ENCODE peak calls at places on chromosomes 12 and 14, in ten cellular contexts. One of them, this sample, is unnamed. For H3K4me1, the result is how much of the 10 kb centered on the place peaks cover.

GRCh38 chr12:57528176-57528575 is 5.6 kb downstream of the MBD6 start:
- DNase-seq in sigmoid colon: no peak
- DNase-seq in transverse colon: no peak
- DNase-seq in K562: no peak
- DNase-seq in spleen: no peak
- DNase-seq in SK-N-SH: no peak
- DNase-seq in HepG2: no peak
- DNase-seq in HCT116: no peak
- DNase-seq in breast epithelium: no peak
- DNase-seq in upper lobe of left lung: no peak
- DNase-seq in this sample: no peak

GRCh38 chr14:88286309-88286708 is 36.8 kb downstream of the KCNK10 start:
- DNase-seq in sigmoid colon: no peak
- DNase-seq in transverse colon: no peak
- DNase-seq in K562: no peak
- DNase-seq in spleen: no peak
- DNase-seq in SK-N-SH: no peak
- DNase-seq in HepG2: no peak
- DNase-seq in HCT116: no peak
- DNase-seq in breast epithelium: no peak
- DNase-seq in upper lobe of left lung: no peak
- DNase-seq in this sample: no peak

GRCh38 chr12:94609917-94610443 is 40.4 kb downstream of the TMCC3 start:
- DNase-seq in sigmoid colon: no peak
- DNase-seq in transverse colon: no peak
- DNase-seq in K562: no peak
- DNase-seq in spleen: no peak
- DNase-seq in SK-N-SH: no peak
- DNase-seq in HepG2: no peak
- DNase-seq in HCT116: no peak
- DNase-seq in breast epithelium: no peak
- DNase-seq in upper lobe of left lung: peak
- DNase-seq in this sample: no peak

GRCh38 chr14:90698379-90698869 is 117.8 kb downstream of the TTC7B start:
- DNase-seq in sigmoid colon: peak
- DNase-seq in transverse colon: peak
- DNase-seq in K562: no peak
- DNase-seq in spleen: no peak
- DNase-seq in SK-N-SH: peak
- DNase-seq in HepG2: no peak
- DNase-seq in HCT116: no peak
- DNase-seq in breast epithelium: no peak
- DNase-seq in upper lobe of left lung: peak
- DNase-seq in this sample: no peak

GRCh38 chr14:55641290-55641689 is 61.3 kb downstream of the KTN1 start:
- DNase-seq in sigmoid colon: no peak
- DNase-seq in transverse colon: no peak
- DNase-seq in K562: no peak
- DNase-seq in spleen: no peak
- DNase-seq in SK-N-SH: no peak
- DNase-seq in HepG2: no peak
- DNase-seq in HCT116: no peak
- DNase-seq in breast epithelium: no peak
- DNase-seq in upper lobe of left lung: no peak
- DNase-seq in this sample: no peak

GRCh38 chr12:2051700-2052625 is 824 bp upstream of the CACNA1C start:
- DNase-seq in sigmoid colon: no peak
- DNase-seq in transverse colon: no peak
- DNase-seq in K562: no peak
- DNase-seq in spleen: no peak
- DNase-seq in SK-N-SH: peak
- DNase-seq in HepG2: no peak
- DNase-seq in HCT116: no peak
- DNase-seq in breast epithelium: no peak
- DNase-seq in upper lobe of left lung: no peak
- DNase-seq in this sample: no peak

GRCh38 chr12:67667276-67668073 is 18.9 kb downstream of the DYRK2 start:
- DNase-seq in sigmoid colon: peak
- DNase-seq in transverse colon: peak
- DNase-seq in K562: no peak
- DNase-seq in spleen: no peak
- DNase-seq in SK-N-SH: no peak
- DNase-seq in HepG2: no peak
- DNase-seq in HCT116: no peak
- DNase-seq in breast epithelium: no peak
- DNase-seq in upper lobe of left lung: peak
- DNase-seq in this sample: no peak

GRCh38 chr12:67220065-67220464 is 49.1 kb upstream of the CAND1 start:
- DNase-seq in sigmoid colon: no peak
- DNase-seq in transverse colon: peak
- DNase-seq in K562: no peak
- DNase-seq in spleen: no peak
- DNase-seq in SK-N-SH: no peak
- DNase-seq in HepG2: peak
- DNase-seq in HCT116: peak
- DNase-seq in breast epithelium: no peak
- DNase-seq in upper lobe of left lung: no peak
- DNase-seq in this sample: no peak

GRCh38 chr12:401235-402126 is at the start of gene CCDC77:
- DNase-seq in sigmoid colon: peak
- DNase-seq in transverse colon: peak
- DNase-seq in K562: peak
- DNase-seq in spleen: peak
- DNase-seq in SK-N-SH: peak
- DNase-seq in HepG2: peak
- DNase-seq in HCT116: peak
- DNase-seq in breast epithelium: peak
- DNase-seq in upper lobe of left lung: peak
- DNase-seq in this sample: no peak

GRCh38 chr14:34616360-34616759 is 13.6 kb downstream of the SNX6 start:
- DNase-seq in sigmoid colon: no peak
- DNase-seq in transverse colon: no peak
- DNase-seq in K562: no peak
- DNase-seq in spleen: no peak
- DNase-seq in SK-N-SH: no peak
- DNase-seq in HepG2: no peak
- DNase-seq in HCT116: no peak
- DNase-seq in breast epithelium: no peak
- DNase-seq in upper lobe of left lung: no peak
- DNase-seq in this sample: no peak

GRCh38 chr14:36245223-36245622 is 68.7 kb upstream of the PTCSC3 start:
- DNase-seq in sigmoid colon: no peak
- DNase-seq in transverse colon: no peak
- DNase-seq in K562: no peak
- DNase-seq in spleen: no peak
- DNase-seq in SK-N-SH: no peak
- DNase-seq in HepG2: no peak
- DNase-seq in HCT116: no peak
- DNase-seq in breast epithelium: no peak
- DNase-seq in upper lobe of left lung: no peak
- DNase-seq in this sample: no peak

GRCh38 chr14:101979666-101980065 is 15.3 kb downstream of the DYNC1H1 start:
- DNase-seq in sigmoid colon: no peak
- DNase-seq in transverse colon: no peak
- DNase-seq in K562: no peak
- DNase-seq in spleen: no peak
- DNase-seq in SK-N-SH: no peak
- DNase-seq in HepG2: no peak
- DNase-seq in HCT116: no peak
- DNase-seq in breast epithelium: no peak
- DNase-seq in upper lobe of left lung: no peak
- DNase-seq in this sample: no peak

DNA sequence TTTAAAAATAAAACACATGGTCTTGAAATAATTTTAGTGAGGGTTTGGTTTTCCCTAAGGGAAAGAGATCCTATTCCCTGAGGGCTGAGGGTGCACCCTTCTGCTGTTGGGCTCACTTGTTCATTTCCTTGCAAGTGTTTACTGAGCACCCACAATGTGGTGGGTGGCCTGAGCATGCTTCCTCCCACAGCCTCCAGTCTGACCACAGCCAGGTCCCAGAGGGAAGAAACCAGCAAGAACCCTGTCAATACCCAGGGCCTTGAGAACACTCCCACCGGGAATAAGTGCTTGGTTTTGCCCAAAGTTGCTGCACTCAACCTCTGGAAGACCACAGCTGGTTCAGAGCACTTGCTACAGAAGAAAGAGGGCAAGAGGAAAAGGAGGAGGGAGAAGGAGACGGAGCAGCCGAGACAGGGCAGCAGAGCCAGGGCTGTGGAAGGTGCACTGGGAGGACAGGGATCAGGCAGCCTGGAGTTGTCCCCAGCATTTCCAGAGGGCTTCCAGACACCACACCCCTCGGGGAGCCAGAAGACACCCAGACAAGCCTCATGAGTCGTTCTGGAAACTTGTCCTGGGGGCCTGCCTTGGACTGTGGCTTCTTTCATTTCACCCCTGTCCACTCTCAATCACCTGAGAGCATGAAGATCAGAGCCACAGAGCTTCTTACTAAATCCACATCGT is 14.3 kb downstream of the CMKLR1 start:
- DNase-seq in sigmoid colon: no peak
- DNase-seq in transverse colon: no peak
- DNase-seq in K562: no peak
- DNase-seq in spleen: peak
- DNase-seq in SK-N-SH: no peak
- DNase-seq in HepG2: no peak
- DNase-seq in HCT116: no peak
- DNase-seq in breast epithelium: no peak
- DNase-seq in upper lobe of left lung: no peak
- DNase-seq in this sample: no peak
- H3K4me1 ChIP-seq in sigmoid colon: under half
- H3K4me1 ChIP-seq in transverse colon: under half
- H3K4me1 ChIP-seq in K562: under half
- H3K4me1 ChIP-seq in spleen: under half
- H3K4me1 ChIP-seq in SK-N-SH: under half
- H3K4me1 ChIP-seq in HepG2: under half
- H3K4me1 ChIP-seq in HCT116: under half
- H3K4me1 ChIP-seq in breast epithelium: under half
- H3K4me1 ChIP-seq in upper lobe of left lung: under half
- H3K4me1 ChIP-seq in this sample: under half

DNA sequence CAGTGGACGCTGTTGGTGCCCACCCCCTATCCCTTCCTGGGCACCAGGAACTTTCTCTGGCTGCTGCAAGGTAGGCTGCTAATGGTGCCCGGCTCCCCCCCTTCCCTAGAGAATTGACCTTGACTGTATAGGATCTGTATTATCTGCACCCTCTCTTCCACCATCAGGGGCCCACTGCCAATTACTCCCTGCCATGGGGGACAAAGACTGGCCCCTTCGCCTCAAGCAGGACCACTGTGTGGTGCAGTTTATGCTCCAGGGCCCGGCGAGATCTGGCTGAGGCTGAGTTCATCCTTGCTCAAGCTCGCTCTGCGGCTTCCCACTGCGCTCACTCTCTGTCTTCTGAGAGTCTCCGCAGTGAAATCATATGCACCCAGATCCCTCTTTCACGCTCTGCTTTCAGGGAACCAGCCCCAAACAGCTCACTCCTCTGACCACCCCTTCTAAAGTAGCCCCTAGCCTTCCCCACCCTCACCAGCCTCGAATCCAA is 95.2 kb downstream of the LGMN start:
- DNase-seq in sigmoid colon: no peak
- DNase-seq in transverse colon: no peak
- DNase-seq in K562: no peak
- DNase-seq in spleen: no peak
- DNase-seq in SK-N-SH: no peak
- DNase-seq in HepG2: no peak
- DNase-seq in HCT116: no peak
- DNase-seq in breast epithelium: no peak
- DNase-seq in upper lobe of left lung: no peak
- DNase-seq in this sample: no peak
- TF ChIP-seq POLR2AphosphoS5 in sigmoid colon: no peak
- TF ChIP-seq POLR2AphosphoS5 in transverse colon: no peak
- TF ChIP-seq POLR2AphosphoS5 in K562: no peak
- TF ChIP-seq POLR2AphosphoS5 in spleen: no peak
- TF ChIP-seq POLR2AphosphoS5 in SK-N-SH: no peak
- TF ChIP-seq POLR2AphosphoS5 in HepG2: no peak
- TF ChIP-seq POLR2AphosphoS5 in HCT116: no peak
- TF ChIP-seq POLR2AphosphoS5 in breast epithelium: no peak
- TF ChIP-seq POLR2AphosphoS5 in upper lobe of left lung: no peak
- TF ChIP-seq POLR2AphosphoS5 in this sample: no peak

GRCh38 chr14:100060766-100061165 is 4.5 kb upstream of the EVL start:
- DNase-seq in sigmoid colon: no peak
- DNase-seq in transverse colon: no peak
- DNase-seq in K562: no peak
- DNase-seq in spleen: no peak
- DNase-seq in SK-N-SH: no peak
- DNase-seq in HepG2: no peak
- DNase-seq in HCT116: no peak
- DNase-seq in breast epithelium: no peak
- DNase-seq in upper lobe of left lung: no peak
- DNase-seq in this sample: no peak
- H3K4me1 ChIP-seq in sigmoid colon: under half
- H3K4me1 ChIP-seq in transverse colon: under half
- H3K4me1 ChIP-seq in K562: under half
- H3K4me1 ChIP-seq in spleen: under half
- H3K4me1 ChIP-seq in SK-N-SH: under half
- H3K4me1 ChIP-seq in HepG2: under half
- H3K4me1 ChIP-seq in HCT116: under half
- H3K4me1 ChIP-seq in breast epithelium: under half
- H3K4me1 ChIP-seq in upper lobe of left lung: under half
- H3K4me1 ChIP-seq in this sample: under half

GRCh38 chr12:24073170-24073810 is 123.8 kb upstream of the SOX5 start:
- DNase-seq in sigmoid colon: no peak
- DNase-seq in transverse colon: no peak
- DNase-seq in K562: no peak
- DNase-seq in spleen: no peak
- DNase-seq in SK-N-SH: no peak
- DNase-seq in HepG2: no peak
- DNase-seq in HCT116: no peak
- DNase-seq in breast epithelium: no peak
- DNase-seq in upper lobe of left lung: no peak
- DNase-seq in this sample: no peak

GRCh38 chr12:24072302-24072701 is 122.8 kb upstream of the SOX5 start:
- DNase-seq in sigmoid colon: no peak
- DNase-seq in transverse colon: no peak
- DNase-seq in K562: no peak
- DNase-seq in spleen: no peak
- DNase-seq in SK-N-SH: no peak
- DNase-seq in HepG2: no peak
- DNase-seq in HCT116: no peak
- DNase-seq in breast epithelium: no peak
- DNase-seq in upper lobe of left lung: no peak
- DNase-seq in this sample: no peak

GRCh38 chr12:24071842-24072241 is 122.4 kb upstream of the SOX5 start:
- DNase-seq in sigmoid colon: no peak
- DNase-seq in transverse colon: no peak
- DNase-seq in K562: no peak
- DNase-seq in spleen: no peak
- DNase-seq in SK-N-SH: no peak
- DNase-seq in HepG2: no peak
- DNase-seq in HCT116: no peak
- DNase-seq in breast epithelium: no peak
- DNase-seq in upper lobe of left lung: no peak
- DNase-seq in this sample: no peak

GRCh38 chr12:24066865-24067264 is 117.4 kb upstream of the SOX5 start:
- DNase-seq in sigmoid colon: no peak
- DNase-seq in transverse colon: no peak
- DNase-seq in K562: no peak
- DNase-seq in spleen: no peak
- DNase-seq in SK-N-SH: no peak
- DNase-seq in HepG2: no peak
- DNase-seq in HCT116: no peak
- DNase-seq in breast epithelium: no peak
- DNase-seq in upper lobe of left lung: no peak
- DNase-seq in this sample: no peak

GRCh38 chr12:24069532-24070395 is 120.3 kb upstream of the SOX5 start:
- DNase-seq in sigmoid colon: no peak
- DNase-seq in transverse colon: peak
- DNase-seq in K562: peak
- DNase-seq in spleen: no peak
- DNase-seq in SK-N-SH: no peak
- DNase-seq in HepG2: peak
- DNase-seq in HCT116: no peak
- DNase-seq in breast epithelium: no peak
- DNase-seq in upper lobe of left lung: no peak
- DNase-seq in this sample: no peak
- TF ChIP-seq POLR2AphosphoS5 in sigmoid colon: no peak
- TF ChIP-seq POLR2AphosphoS5 in transverse colon: no peak
- TF ChIP-seq POLR2AphosphoS5 in K562: no peak
- TF ChIP-seq POLR2AphosphoS5 in spleen: no peak
- TF ChIP-seq POLR2AphosphoS5 in SK-N-SH: no peak
- TF ChIP-seq POLR2AphosphoS5 in HepG2: peak
- TF ChIP-seq POLR2AphosphoS5 in HCT116: no peak
- TF ChIP-seq POLR2AphosphoS5 in breast epithelium: no peak
- TF ChIP-seq POLR2AphosphoS5 in upper lobe of left lung: no peak
- TF ChIP-seq POLR2AphosphoS5 in this sample: peak